ENCODE peak calls at places on chromosomes 11 and 22, in six cellular contexts. J is GM12891, X is GM12878, S is H1, W is HepG2, F is K562. M is an unnamed sample.

GRCh38 chr11:2580061-2580421 is 119.8 kb downstream of the KCNQ1OT1 start:
- DNase-seq in J (no peak), X (no peak), S (no peak), W (no peak), F (no peak), M (no peak)

GRCh38 chr11:8642226-8642625 is 40.2 kb downstream of the TRIM66 start:
- DNase-seq in J (no peak), X (no peak), S (no peak), W (no peak), F (no peak), M (no peak)

GRCh38 chr11:65560555-65561418 is 2.6 kb upstream of the LTBP3 start:
- DNase-seq in J (no peak), X (no peak), S (peak), W (no peak), F (no peak), M (no peak)

GRCh38 chr11:112613051-112613972 is 347.9 kb upstream of the NCAM1 start:
- DNase-seq in J (no peak), X (no peak), S (no peak), W (peak), F (no peak), M (no peak)

GRCh38 chr11:69934861-69935494 is 115.8 kb upstream of the FGF3 start:
- DNase-seq in J (no peak), X (no peak), S (no peak), W (no peak), F (no peak), M (no peak)

GRCh38 chr11:126268361-126268707 is 361 bp downstream of the SRPRA start:
- DNase-seq in J (no peak), X (no peak), S (no peak), W (no peak), F (peak), M (no peak)

GRCh38 chr22:37206118-37206840 is 6.0 kb downstream of the SSTR3 start:
- DNase-seq in J (no peak), X (no peak), S (no peak), W (no peak), F (no peak), M (no peak)

GRCh38 chr22:37726240-37726887 is 29.5 kb downstream of the TRIOBP start:
- DNase-seq in J (peak), X (no peak), S (no peak), W (no peak), F (no peak), M (no peak)

GRCh38 chr22:18056161-18056666 is 21.6 kb upstream of the PEX26 start:
- DNase-seq in J (no peak), X (no peak), S (no peak), W (peak), F (peak), M (no peak)

GRCh38 chr22:47589271-47590250 is 827.1 kb downstream of the TBC1D22A start:
- DNase-seq in J (no peak), X (no peak), S (no peak), W (no peak), F (no peak), M (no peak)

GRCh38 chr11:17506942-17507341 is 30.3 kb upstream of the ABCC8 start:
- DNase-seq in J (peak), X (no peak), S (no peak), W (no peak), F (peak), M (no peak)

GRCh38 chr11:124717786-124718634 is 21.7 kb upstream of the NRGN start:
- DNase-seq in J (no peak), X (no peak), S (peak), W (peak), F (no peak), M (no peak)

GRCh38 chr22:43543522-43544281 is 131.9 kb downstream of the MPPED1 start:
- DNase-seq in J (no peak), X (no peak), S (no peak), W (no peak), F (no peak), M (no peak)

GRCh38 chr11:32792948-32793475 is 1.4 kb downstream of the CCDC73 start:
- DNase-seq in J (peak), X (peak), S (peak), W (peak), F (peak), M (peak)

GRCh38 chr22:27654536-27655445 is 146.8 kb downstream of the MN1 start:
- DNase-seq in J (no peak), X (no peak), S (peak), W (no peak), F (no peak), M (no peak)

GRCh38 chr11:120339394-120339890 is 3.2 kb downstream of the ARHGEF12 start:
- DNase-seq in J (no peak), X (no peak), S (no peak), W (peak), F (peak), M (no peak)

GRCh38 chr22:46578251-46578823 is 40.9 kb upstream of the CELSR1 start:
- DNase-seq in J (no peak), X (no peak), S (no peak), W (no peak), F (no peak), M (no peak)

DNA sequence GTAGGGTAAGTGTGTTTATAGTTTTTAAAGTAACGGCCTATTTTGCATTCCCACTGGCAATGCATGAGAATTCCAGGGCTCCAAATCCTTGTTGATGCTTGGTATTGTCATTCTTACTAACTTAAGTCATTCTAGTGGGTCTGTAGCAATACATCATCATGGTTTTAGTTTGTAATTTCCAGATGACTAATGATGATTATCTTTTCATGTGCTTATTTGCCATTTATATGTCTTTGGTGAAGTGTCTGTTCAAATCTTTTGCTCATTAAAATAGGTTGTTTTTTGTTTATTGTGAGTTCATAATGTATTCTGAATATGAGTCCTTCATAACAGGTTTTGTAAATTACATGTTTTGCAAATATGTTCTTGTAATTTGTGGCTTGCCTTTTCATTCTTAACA is 31.2 kb downstream of the MTMR3 start:
- DNase-seq in J (no peak), X (no peak), S (no peak), W (no peak), F (no peak), M (no peak)
- TF ChIP-seq TAF1 in J (no peak), X (no peak), S (no peak), W (no peak), F (no peak), M (no peak)

GRCh38 chr11:46666516-46666915 is 33.9 kb downstream of the ARHGAP1 start:
- DNase-seq in J (no peak), X (no peak), S (no peak), W (no peak), F (no peak), M (no peak)

GRCh38 chr11:46664612-46665011 is 35.8 kb downstream of the ARHGAP1 start:
- DNase-seq in J (no peak), X (no peak), S (no peak), W (no peak), F (peak), M (no peak)

GRCh38 chr11:46665356-46665755 is 35.1 kb downstream of the ARHGAP1 start:
- DNase-seq in J (no peak), X (no peak), S (no peak), W (no peak), F (no peak), M (no peak)

GRCh38 chr11:46668480-46669085 is 31.8 kb downstream of the ARHGAP1 start:
- DNase-seq in J (no peak), X (no peak), S (no peak), W (no peak), F (no peak), M (no peak)

GRCh38 chr11:46666982-46667590 is 33.3 kb downstream of the ARHGAP1 start:
- DNase-seq in J (no peak), X (no peak), S (no peak), W (no peak), F (no peak), M (no peak)
- TF ChIP-seq POLR2AphosphoS5 in J (no peak), X (no peak), S (no peak), W (no peak), F (no peak), M (no peak)

GRCh38 chr11:86955111-86955673 is at the start of gene FZD4:
- DNase-seq in J (peak), X (no peak), S (peak), W (peak), F (peak), M (peak)
- TF ChIP-seq POLR2A in J (no peak), X (no peak), S (peak), W (peak), F (peak), M (no peak)

GRCh38 chr11:47944555-47945128 is 35.7 kb upstream of the PTPRJ start:
- DNase-seq in J (no peak), X (no peak), S (no peak), W (no peak), F (no peak), M (no peak)

GRCh38 chr11:47943721-47944554 is 36.4 kb upstream of the PTPRJ start:
- DNase-seq in J (no peak), X (no peak), S (peak), W (no peak), F (peak), M (no peak)

GRCh38 chr11:47938791-47939560 is 41.4 kb upstream of the PTPRJ start:
- DNase-seq in J (no peak), X (no peak), S (no peak), W (no peak), F (no peak), M (no peak)

GRCh38 chr11:47946682-47947575 is 33.4 kb upstream of the PTPRJ start:
- DNase-seq in J (no peak), X (no peak), S (no peak), W (no peak), F (peak), M (no peak)

DNA sequence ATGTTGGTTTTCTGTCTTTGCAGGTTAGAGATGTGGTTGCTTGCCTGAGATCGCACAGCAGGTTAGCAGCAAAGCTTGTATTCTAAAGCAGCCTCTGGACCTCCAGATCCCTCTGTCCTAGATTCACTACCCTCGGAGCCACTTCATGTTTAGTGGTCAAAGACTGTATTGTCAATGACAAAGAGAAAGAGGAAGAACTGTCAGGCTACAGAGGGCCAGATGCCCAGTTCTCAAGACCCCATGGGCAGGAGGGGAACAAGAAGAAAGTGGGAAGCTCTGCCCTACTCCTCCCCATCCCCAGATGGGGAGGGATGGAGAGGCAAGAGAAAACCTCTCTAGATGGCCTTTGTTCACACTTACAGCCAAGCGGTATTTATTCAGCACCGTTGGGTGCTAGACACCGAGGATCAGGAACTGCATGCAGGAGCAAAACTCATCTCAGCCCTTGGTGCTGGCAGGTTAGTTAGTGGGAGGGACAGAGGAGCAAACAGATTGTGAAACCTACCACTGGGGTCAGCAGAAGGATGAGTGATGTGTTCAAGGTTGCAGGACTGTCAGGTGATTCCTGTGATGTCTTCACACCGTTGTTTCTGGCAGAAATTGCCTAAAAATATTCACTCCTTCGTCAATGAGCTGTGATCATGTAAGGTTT is 38.3 kb upstream of the PTPRJ start:
- DNase-seq in J (no peak), X (no peak), S (no peak), W (peak), F (no peak), M (no peak)
- TF ChIP-seq TAF1 in J (no peak), X (no peak), S (no peak), W (no peak), F (no peak), M (no peak)

GRCh38 chr11:22343411-22344032 is 5.3 kb downstream of the SLC17A6 start:
- DNase-seq in J (no peak), X (no peak), S (peak), W (no peak), F (no peak), M (no peak)
- TF ChIP-seq POLR2AphosphoS5 in J (no peak), X (no peak), S (no peak), W (no peak), F (no peak), M (no peak)

GRCh38 chr11:94794287-94795168 is 26.4 kb downstream of the AMOTL1 start:
- DNase-seq in J (no peak), X (no peak), S (no peak), W (no peak), F (no peak), M (no peak)
- TF ChIP-seq POLR2A in J (no peak), X (no peak), S (no peak), W (no peak), F (peak), M (no peak)

GRCh38 chr11:130219148-130219547 is 59.6 kb downstream of the ST14 start:
- DNase-seq in J (no peak), X (no peak), S (peak), W (no peak), F (no peak), M (no peak)
- TF ChIP-seq TAF1 in J (no peak), X (no peak), S (no peak), W (no peak), F (no peak), M (no peak)

GRCh38 chr11:128488471-128488870 is 98.9 kb downstream of the ETS1 start:
- DNase-seq in J (no peak), X (no peak), S (no peak), W (no peak), F (no peak), M (no peak)
- TF ChIP-seq POLR2AphosphoS5 in J (no peak), X (no peak), S (no peak), W (no peak), F (no peak), M (no peak)

DNA sequence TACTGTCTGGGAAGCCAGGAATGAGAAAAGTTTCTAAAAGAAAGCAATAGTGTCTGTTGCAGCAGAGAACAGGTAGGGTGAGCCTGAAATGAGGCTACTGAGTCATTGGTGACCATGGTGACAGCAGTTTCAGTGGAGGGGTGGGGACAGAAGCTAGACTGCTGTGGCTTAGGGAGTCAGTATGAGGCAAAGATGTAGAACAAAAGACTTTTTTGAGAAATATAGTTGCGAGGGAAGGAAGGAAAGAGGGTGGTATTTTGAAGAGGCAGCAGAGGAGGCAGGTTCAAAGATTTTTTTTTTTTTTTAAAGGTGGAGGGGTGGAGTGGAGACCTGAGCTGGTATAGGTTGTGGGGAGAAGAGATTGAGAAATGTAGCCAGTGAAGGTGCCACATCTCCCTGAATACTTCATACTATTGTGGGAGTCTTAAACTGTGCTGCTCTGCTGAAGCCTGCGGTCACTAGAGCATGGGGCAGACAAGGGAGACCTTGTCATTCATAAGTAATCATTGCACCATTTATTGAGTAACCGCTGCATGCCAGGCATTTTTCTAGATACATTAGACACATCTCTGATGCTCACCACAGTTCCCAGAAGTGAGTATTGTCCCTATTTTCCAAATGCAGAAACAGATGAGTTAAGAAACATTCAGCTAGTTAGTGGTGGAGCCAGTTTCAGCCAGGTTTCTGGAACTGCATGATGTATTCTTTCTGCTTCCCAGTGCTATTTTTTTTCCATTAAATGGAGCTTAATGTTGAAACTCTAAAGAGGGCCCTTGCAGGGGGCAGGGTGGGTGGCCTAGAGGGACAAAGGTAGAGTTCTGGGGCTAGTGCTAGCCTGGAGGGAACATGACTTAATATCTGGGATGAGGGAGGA is 49.9 kb downstream of the STIM1 start:
- DNase-seq in J (peak), X (no peak), S (no peak), W (peak), F (peak), M (peak)
- TF ChIP-seq POLR2A in J (no peak), X (no peak), S (no peak), W (peak), F (no peak), M (no peak)

GRCh38 chr11:105960252-105961245 is 61.5 kb downstream of the MSANTD4 start:
- DNase-seq in J (no peak), X (no peak), S (peak), W (peak), F (peak), M (no peak)
- TF ChIP-seq TAF1 in J (no peak), X (no peak), S (peak), W (no peak), F (no peak), M (no peak)